ENCODE peak calls at places on chromosome 19, in five cellular contexts. D is A549, J is astrocyte, L is stomach, S is substantia nigra. M is an unnamed sample.
A peak's percentile ranks its signal among the peaks of the same experiment; 100 is the strongest.

GRCh38 chr19:13861714-13862531 is 15.0 kb upstream of the NANOS3 start:
- DNase-seq in D (no peak), J (peak; percentile 77), L (peak; percentile 93), S (peak; percentile 91), M (peak; percentile 79)

GRCh38 chr19:48501446-48501960 is 10.1 kb downstream of the LMTK3 start:
- DNase-seq in D (peak; percentile 98), J (no peak), L (peak; percentile 70), S (no peak), M (peak; percentile 95)

GRCh38 chr19:48524221-48524620 is 12.6 kb upstream of the LMTK3 start:
- DNase-seq in D (no peak), J (no peak), L (no peak), S (no peak), M (no peak)

GRCh38 chr19:8396563-8397203 is 6.5 kb downstream of the RAB11B start:
- DNase-seq in D (peak; percentile 38), J (peak; percentile 23), L (peak; percentile 75), S (peak; percentile 69), M (peak; percentile 60)

GRCh38 chr19:56341948-56342347 is 27.3 kb upstream of the ZSCAN5A start:
- DNase-seq in D (no peak), J (no peak), L (no peak), S (no peak), M (no peak)

GRCh38 chr19:32930567-32930966 is 41.2 kb downstream of the CEP89 start:
- DNase-seq in D (no peak), J (no peak), L (no peak), S (no peak), M (no peak)

GRCh38 chr19:16252459-16253205 is 54.9 kb downstream of the AP1M1 start:
- DNase-seq in D (no peak), J (no peak), L (no peak), S (peak; percentile 48), M (no peak)

GRCh38 chr19:33226550-33227241 is 1.0 kb upstream of the SLC7A10 start:
- DNase-seq in D (peak; percentile 63), J (no peak), L (peak; percentile 42), S (peak; percentile 36), M (no peak)

GRCh38 chr19:7673995-7674667 is 2.8 kb upstream of the MCEMP1 start:
- DNase-seq in D (peak; percentile 47), J (peak; percentile 22), L (peak; percentile 70), S (no peak), M (peak; percentile 56)

GRCh38 chr19:926595-927043 is 784 bp downstream of the ARID3A start:
- DNase-seq in D (no peak), J (no peak), L (peak; percentile 67), S (no peak), M (no peak)

GRCh38 chr19:21586341-21587116 is 81.1 kb downstream of the ZNF429 start:
- DNase-seq in D (no peak), J (no peak), L (peak; percentile 38), S (no peak), M (no peak)

GRCh38 chr19:50922316-50922853 is 11.2 kb upstream of the KLK4 start:
- DNase-seq in D (peak; percentile 91), J (peak; percentile 25), L (peak; percentile 75), S (peak; percentile 54), M (peak; percentile 59)

GRCh38 chr19:4503224-4504170 is 14.8 kb downstream of the PLIN4 start:
- DNase-seq in D (no peak), J (no peak), L (no peak), S (no peak), M (no peak)

GRCh38 chr19:23665651-23666410 is 21.2 kb downstream of the ZNF675 start:
- DNase-seq in D (no peak), J (no peak), L (no peak), S (no peak), M (no peak)

GRCh38 chr19:55131421-55131820 is 14.0 kb upstream of the PPP1R12C start:
- DNase-seq in D (no peak), J (no peak), L (no peak), S (no peak), M (no peak)

GRCh38 chr19:45814851-45815481 is at the start of gene RSPH6A:
- DNase-seq in D (no peak), J (no peak), L (no peak), S (no peak), M (no peak)

GRCh38 chr19:4889034-4889825 is 13.5 kb downstream of the ARRDC5 start:
- DNase-seq in D (no peak), J (peak; percentile 62), L (no peak), S (no peak), M (peak; percentile 73)

GRCh38 chr19:55304279-55304978 is 20.6 kb downstream of the BRSK1 start:
- DNase-seq in D (peak; percentile 66), J (no peak), L (peak; percentile 46), S (no peak), M (no peak)

GRCh38 chr19:4393947-4394590 is 6.3 kb downstream of the SH3GL1 start:
- DNase-seq in D (no peak), J (peak; percentile 66), L (no peak), S (no peak), M (no peak)

GRCh38 chr19:33624586-33625153 is 2.9 kb downstream of the CHST8 start:
- DNase-seq in D (no peak), J (no peak), L (no peak), S (no peak), M (no peak)

GRCh38 chr19:49559443-49559842 is 20.9 kb downstream of the NOSIP start:
- DNase-seq in D (no peak), J (no peak), L (no peak), S (no peak), M (no peak)

GRCh38 chr19:22628401-22628800 is 5.7 kb upstream of the ZNF492 start:
- DNase-seq in D (no peak), J (no peak), L (no peak), S (no peak), M (no peak)

GRCh38 chr19:55544014-55544413 is 1.3 kb downstream of the SBK3 start:
- DNase-seq in D (no peak), J (no peak), L (no peak), S (no peak), M (no peak)

GRCh38 chr19:7781157-7781556 is 18.1 kb downstream of the CLEC4M start:
- DNase-seq in D (no peak), J (no peak), L (no peak), S (no peak), M (no peak)

GRCh38 chr19:40721936-40722661 is 5.2 kb downstream of the ITPKC start:
- DNase-seq in D (no peak), J (peak; percentile 29), L (no peak), S (no peak), M (peak; percentile 70)

GRCh38 chr19:15584095-15584494 is 30.9 kb upstream of the CYP4F8 start:
- DNase-seq in D (no peak), J (no peak), L (no peak), S (no peak), M (no peak)

GRCh38 chr19:1057185-1057857 is 9.6 kb upstream of the ARHGAP45 start:
- DNase-seq in D (no peak), J (peak; percentile 67), L (no peak), S (no peak), M (peak; percentile 53)

GRCh38 chr19:51354742-51355148 is 11.4 kb downstream of the ETFB start:
- DNase-seq in D (no peak), J (peak; percentile 53), L (no peak), S (peak; percentile 26), M (no peak)

DNA sequence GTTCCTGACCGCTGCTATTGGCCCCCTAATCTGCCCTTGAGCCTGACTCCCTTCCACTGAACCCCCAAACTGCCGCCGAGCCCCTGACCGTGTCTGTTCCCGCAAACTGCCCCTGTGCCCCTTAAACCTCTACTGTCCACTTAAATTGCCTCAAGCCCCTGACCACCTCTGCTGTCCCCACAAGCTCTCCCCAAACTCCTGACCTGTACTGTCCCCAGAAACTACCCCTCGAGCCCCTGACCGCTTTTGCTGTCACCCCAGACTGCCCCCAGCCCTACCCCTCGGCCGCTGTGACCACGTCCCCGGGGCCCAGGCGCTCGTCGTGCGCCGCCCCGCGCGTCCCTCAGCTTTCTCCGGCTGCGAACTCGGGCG is 382 bp downstream of the ZNF77 start:
- DNase-seq in D (no peak), J (no peak), L (no peak), S (no peak), M (no peak)
- H3K27ac ChIP-seq in D (peak overlapping the region; percentile 86), J (no peak overlapping the region), L (peak overlapping the region; percentile 95), S (peak overlapping the region; percentile 79), M (no peak overlapping the region)

GRCh38 chr19:38543807-38544568 is 73.8 kb downstream of the MAP4K1 start:
- DNase-seq in D (peak; percentile 98), J (peak; percentile 81), L (peak; percentile 39), S (peak; percentile 69), M (peak; percentile 96)
- H3K27ac ChIP-seq in D (peak overlapping the region; percentile 69), J (peak overlapping the region; percentile 44), L (no peak overlapping the region), S (peak overlapping the region; percentile 80), M (no peak overlapping the region)

DNA sequence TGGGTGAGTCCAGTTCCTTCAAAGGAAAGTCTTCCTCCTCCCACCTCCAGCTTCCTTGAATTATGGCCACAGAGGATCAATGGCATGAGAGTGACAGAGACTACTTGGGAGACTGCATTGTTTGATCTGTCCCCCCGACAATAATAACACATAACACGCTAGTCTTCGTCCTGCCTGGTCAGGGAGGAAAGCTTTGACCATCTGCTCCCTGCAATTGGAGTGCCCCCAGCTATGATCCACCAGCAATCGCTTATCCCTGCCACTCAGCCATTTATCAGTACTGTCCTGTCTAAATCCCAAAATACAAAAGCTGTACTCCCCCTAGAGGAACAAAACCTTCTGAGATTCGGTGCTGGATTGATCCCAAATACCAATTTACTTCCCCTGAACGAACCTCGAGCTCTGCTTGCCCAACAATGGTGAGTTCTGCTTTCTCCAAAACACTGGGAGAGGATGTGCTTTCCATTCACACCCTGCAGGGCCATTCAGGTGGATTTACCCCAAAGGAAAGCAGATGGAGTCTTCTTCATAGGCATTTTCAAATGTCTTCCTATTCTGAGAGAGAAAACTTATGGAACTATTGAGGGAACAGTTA is 466.7 kb downstream of the TSHZ3 start:
- DNase-seq in D (no peak), J (no peak), L (no peak), S (no peak), M (no peak)
- H3K27ac ChIP-seq in D (no peak overlapping the region), J (no peak overlapping the region), L (no peak overlapping the region), S (no peak overlapping the region), M (no peak overlapping the region)

GRCh38 chr19:18389736-18390074 is 3.7 kb downstream of the GDF15 start:
- DNase-seq in D (no peak), J (no peak), L (no peak), S (no peak), M (no peak)
- H3K27ac ChIP-seq in D (peak overlapping the region; percentile 99), J (no peak overlapping the region), L (no peak overlapping the region), S (no peak overlapping the region), M (no peak overlapping the region)